ENCODE peak calls at places on chromosomes 3 and 15, in five cellular contexts. E is Caco-2, Y is AG04450, R is lower leg skin, L is GM12864. F is an unnamed sample.

GRCh38 chr3:130088061-130088460 is 6.4 kb downstream of the ALG1L2 start:
- DNase-seq in E (no peak), Y (no peak), R (no peak), L (no peak), F (no peak)

GRCh38 chr3:27888562-27888961 is 166.4 kb upstream of the EOMES start:
- DNase-seq in E (peak; percentile 2), Y (no peak), R (no peak), L (no peak), F (no peak)

GRCh38 chr3:113287111-113287817 is 75.9 kb downstream of the BOC start:
- DNase-seq in E (no peak), Y (peak; percentile 66), R (no peak), L (no peak), F (no peak)

GRCh38 chr3:54819926-54820325 is 107.9 kb downstream of the LRTM1 start:
- DNase-seq in E (no peak), Y (peak; percentile 29), R (no peak), L (no peak), F (peak; percentile 11)

GRCh38 chr15:42499888-42500609 is 4.6 kb downstream of the SNAP23 start:
- DNase-seq in E (no peak), Y (no peak), R (no peak), L (no peak), F (peak; percentile 64)

GRCh38 chr3:149604125-149604851 is 53.5 kb downstream of the WWTR1 start:
- DNase-seq in E (no peak), Y (no peak), R (no peak), L (no peak), F (no peak)

GRCh38 chr3:69602112-69602511 is 137.2 kb upstream of the MITF start:
- DNase-seq in E (no peak), Y (no peak), R (no peak), L (no peak), F (no peak)

GRCh38 chr3:50525987-50526386 is 22.6 kb upstream of the CACNA2D2 start:
- DNase-seq in E (peak; percentile 63), Y (no peak), R (no peak), L (no peak), F (no peak)

GRCh38 chr15:80662756-80663553 is 32.2 kb upstream of the ABHD17C start:
- DNase-seq in E (no peak), Y (no peak), R (no peak), L (no peak), F (no peak)

GRCh38 chr3:48991851-48992545 is 2.0 kb downstream of the P4HTM start:
- DNase-seq in E (no peak), Y (no peak), R (no peak), L (no peak), F (no peak)

GRCh38 chr15:70210538-70210937 is 112.8 kb upstream of the TLE3 start:
- DNase-seq in E (peak; percentile 14), Y (no peak), R (peak; percentile 54), L (no peak), F (no peak)
- TF ChIP-seq CTCF in E (no peak), Y (peak; percentile 9), R (no peak), L (peak; percentile 32), F (no peak)

GRCh38 chr3:61617651-61618050 is 56.3 kb downstream of the PTPRG start:
- DNase-seq in E (no peak), Y (no peak), R (no peak), L (no peak), F (no peak)

GRCh38 chr3:61618871-61619270 is 57.5 kb downstream of the PTPRG start:
- DNase-seq in E (no peak), Y (no peak), R (no peak), L (no peak), F (no peak)

GRCh38 chr3:61616586-61616985 is 55.2 kb downstream of the PTPRG start:
- DNase-seq in E (no peak), Y (no peak), R (no peak), L (no peak), F (no peak)

GRCh38 chr3:61615643-61616042 is 54.3 kb downstream of the PTPRG start:
- DNase-seq in E (no peak), Y (no peak), R (peak; percentile 87), L (no peak), F (no peak)

DNA sequence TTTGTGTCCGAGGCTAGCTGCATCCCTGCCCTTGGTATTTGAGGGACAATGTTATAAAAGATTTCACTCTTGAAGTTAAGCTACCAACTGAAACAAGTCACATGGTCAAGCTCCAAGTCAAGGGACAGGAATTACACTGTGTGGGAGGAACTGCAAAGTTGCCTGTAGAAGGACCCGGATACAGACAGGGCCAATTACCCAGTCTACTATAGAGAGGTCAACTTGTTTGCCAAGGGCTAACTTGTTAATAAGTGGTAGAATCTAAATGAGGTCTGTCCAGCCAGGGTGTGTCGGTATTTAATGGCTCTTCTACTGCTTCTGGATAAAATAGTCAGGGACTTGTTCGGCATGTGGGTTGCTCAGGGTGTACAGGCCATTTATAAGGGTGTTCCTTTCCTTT is 55.7 kb downstream of the PTPRG start:
- DNase-seq in E (no peak), Y (no peak), R (no peak), L (no peak), F (no peak)
- TF ChIP-seq CTCF in E (no peak), Y (no peak), R (no peak), L (no peak), F (no peak)

GRCh38 chr3:127405791-127406190 is 117.9 kb upstream of the PRR20G start:
- DNase-seq in E (no peak), Y (no peak), R (peak; percentile 65), L (no peak), F (peak; percentile 49)

GRCh38 chr3:127404614-127405598 is 117.1 kb upstream of the PRR20G start:
- DNase-seq in E (no peak), Y (no peak), R (peak; percentile 79), L (no peak), F (peak; percentile 64)

GRCh38 chr3:127407026-127407939 is 119.4 kb upstream of the PRR20G start:
- DNase-seq in E (no peak), Y (no peak), R (peak; percentile 75), L (no peak), F (peak; percentile 80)

GRCh38 chr3:127408022-127408683 is 120.3 kb upstream of the PRR20G start:
- DNase-seq in E (no peak), Y (no peak), R (peak; percentile 49), L (no peak), F (peak; percentile 77)

GRCh38 chr3:127406309-127407025 is 118.6 kb upstream of the PRR20G start:
- DNase-seq in E (peak; percentile 35), Y (no peak), R (peak; percentile 76), L (no peak), F (peak; percentile 66)
- TF ChIP-seq CTCF in E (peak; percentile 44), Y (no peak), R (no peak), L (peak; percentile 65), F (no peak)

GRCh38 chr15:39976291-39977274 is 42.7 kb downstream of the EIF2AK4 start:
- DNase-seq in E (peak; percentile 81), Y (no peak), R (peak; percentile 91), L (no peak), F (peak; percentile 85)
- TF ChIP-seq CTCF in E (no peak), Y (peak; percentile 57), R (no peak), L (no peak), F (peak; percentile 57)

GRCh38 chr3:66803206-66803605 is 194.9 kb upstream of the KBTBD8 start:
- DNase-seq in E (no peak), Y (no peak), R (no peak), L (no peak), F (no peak)
- TF ChIP-seq CTCF in E (no peak), Y (peak; percentile 43), R (no peak), L (peak; percentile 23), F (peak; percentile 41)

GRCh38 chr3:64803469-64803868 is 115.7 kb upstream of the ADAMTS9 start:
- DNase-seq in E (no peak), Y (no peak), R (no peak), L (no peak), F (no peak)

GRCh38 chr3:64805248-64805647 is 117.4 kb upstream of the ADAMTS9 start:
- DNase-seq in E (no peak), Y (no peak), R (no peak), L (no peak), F (no peak)

GRCh38 chr3:64808056-64808455 is 120.3 kb upstream of the ADAMTS9 start:
- DNase-seq in E (no peak), Y (no peak), R (no peak), L (no peak), F (no peak)

GRCh38 chr3:64806668-64807067 is 118.9 kb upstream of the ADAMTS9 start:
- DNase-seq in E (peak; percentile 21), Y (no peak), R (no peak), L (no peak), F (no peak)

DNA sequence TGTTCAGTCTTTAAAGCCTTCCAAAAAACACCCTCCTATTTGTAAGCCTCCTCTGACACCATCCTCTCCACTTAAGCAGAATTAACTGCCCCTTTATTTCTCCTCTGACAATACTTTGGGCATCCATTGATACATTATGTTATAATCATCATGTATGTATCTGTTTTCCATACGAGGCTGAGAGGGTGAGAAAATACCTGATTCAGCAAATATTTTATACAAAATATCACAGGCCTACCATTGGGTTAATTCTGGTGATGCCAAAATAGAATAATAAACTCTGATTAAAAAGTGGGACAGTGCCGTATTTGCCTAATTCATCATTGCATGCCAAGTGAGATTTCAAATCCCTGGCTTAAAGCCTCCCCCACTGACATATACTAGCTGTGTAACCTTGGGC is 118.2 kb upstream of the ADAMTS9 start:
- DNase-seq in E (no peak), Y (no peak), R (no peak), L (no peak), F (no peak)
- TF ChIP-seq CTCF in E (no peak), Y (no peak), R (no peak), L (no peak), F (no peak)

GRCh38 chr3:31370093-31370666 is 162.5 kb upstream of the STT3B start:
- DNase-seq in E (no peak), Y (no peak), R (no peak), L (no peak), F (no peak)

GRCh38 chr3:31361391-31362273 is 171.1 kb upstream of the STT3B start:
- DNase-seq in E (no peak), Y (no peak), R (no peak), L (no peak), F (no peak)

GRCh38 chr3:31369637-31370036 is 163.1 kb upstream of the STT3B start:
- DNase-seq in E (no peak), Y (no peak), R (no peak), L (no peak), F (no peak)

GRCh38 chr3:31364188-31364587 is 168.5 kb upstream of the STT3B start:
- DNase-seq in E (no peak), Y (no peak), R (no peak), L (no peak), F (no peak)

GRCh38 chr3:31364711-31365110 is 168.0 kb upstream of the STT3B start:
- DNase-seq in E (no peak), Y (no peak), R (no peak), L (no peak), F (no peak)
- TF ChIP-seq CTCF in E (no peak), Y (peak; percentile 15), R (no peak), L (no peak), F (peak; percentile 7)

GRCh38 chr3:36763850-36764703 is at the start of gene DCLK3:
- DNase-seq in E (no peak), Y (no peak), R (no peak), L (no peak), F (no peak)
- TF ChIP-seq CTCF in E (no peak), Y (no peak), R (no peak), L (no peak), F (no peak)

F was measured in osteocyte.